ENCODE peak calls at places on chromosomes 12 and 14, in six cellular contexts. A is GM12892, P is H1, J is K562, D is GM12878, T is HepG2. N is an unnamed sample.

GRCh38 chr14:20631023-20631820 is 10.3 kb downstream of the OR6S1 start:
- DNase-seq in P (no peak), A (no peak), D (no peak), J (peak), T (peak), N (no peak)

GRCh38 chr14:105881021-105881930 is 354.9 kb downstream of the TMEM121 start:
- DNase-seq in T (no peak), D (no peak), P (no peak), A (no peak), J (no peak), N (no peak)

GRCh38 chr14:71555654-71556559 is 376.3 kb upstream of the RGS6 start:
- DNase-seq in D (peak), P (no peak), J (peak), A (peak), T (peak), N (no peak)

GRCh38 chr12:69653703-69654102 is 43.0 kb upstream of the LRRC10 start:
- DNase-seq in A (no peak), J (no peak), P (no peak), D (no peak), T (no peak), N (no peak)

GRCh38 chr14:104421892-104422291 is 157.7 kb upstream of the C14orf180 start:
- DNase-seq in P (no peak), A (no peak), J (no peak), D (no peak), T (no peak), N (no peak)

GRCh38 chr12:66044731-66045130 is 85.8 kb downstream of the LLPH start:
- DNase-seq in A (no peak), D (no peak), J (no peak), P (no peak), T (peak), N (no peak)

GRCh38 chr12:130677957-130678558 is 38.0 kb downstream of the RIMBP2 start:
- DNase-seq in A (no peak), T (no peak), P (no peak), D (no peak), J (no peak), N (no peak)

GRCh38 chr14:24372701-24373416 is 4.9 kb downstream of the NFATC4 start:
- DNase-seq in P (no peak), J (no peak), A (no peak), D (no peak), T (no peak), N (no peak)

GRCh38 chr14:67413806-67414769 is 2.1 kb upstream of the PLEK2 start:
- DNase-seq in A (no peak), D (no peak), P (peak), J (peak), T (peak), N (no peak)

GRCh38 chr12:131834798-131835615 is 6.8 kb downstream of the MMP17 start:
- DNase-seq in D (no peak), A (no peak), P (no peak), T (no peak), J (no peak), N (no peak)

GRCh38 chr14:26370118-26370517 is 227.7 kb downstream of the NOVA1 start:
- DNase-seq in P (no peak), A (no peak), D (no peak), J (no peak), T (no peak), N (no peak)

GRCh38 chr12:130744274-130744673 is 28.2 kb upstream of the RIMBP2 start:
- DNase-seq in P (no peak), D (no peak), J (no peak), A (no peak), T (no peak), N (no peak)

GRCh38 chr12:124928095-124928911 is 13.9 kb upstream of the UBC start:
- DNase-seq in T (no peak), A (no peak), J (no peak), D (no peak), P (no peak), N (no peak)

GRCh38 chr12:56724989-56725722 is at the start of gene NACA:
- DNase-seq in P (peak), A (peak), T (peak), D (peak), J (peak), N (peak)

GRCh38 chr12:59396519-59396918 is 199.3 kb upstream of the SLC16A7 start:
- DNase-seq in J (no peak), P (no peak), A (no peak), T (no peak), D (no peak), N (no peak)

GRCh38 chr14:76765461-76765931 is 4.2 kb downstream of the VASH1 start:
- DNase-seq in J (no peak), D (no peak), A (no peak), P (no peak), T (no peak), N (no peak)

GRCh38 chr14:56150645-56151345 is 32.6 kb downstream of the PELI2 start:
- DNase-seq in P (no peak), J (no peak), A (no peak), T (no peak), D (no peak), N (no peak)

GRCh38 chr14:47675489-47676300 is at the start of gene MDGA2:
- DNase-seq in P (peak), T (no peak), A (no peak), J (no peak), D (no peak), N (peak)

GRCh38 chr12:93223440-93224426 is 154.0 kb upstream of the NUDT4 start:
- DNase-seq in D (no peak), J (no peak), A (no peak), P (no peak), T (no peak), N (no peak)

GRCh38 chr14:95533391-95533821 is 1.4 kb upstream of the GLRX5 start:
- DNase-seq in T (peak), J (peak), A (no peak), P (no peak), D (no peak), N (no peak)

GRCh38 chr12:66048218-66048842 is 82.2 kb downstream of the LLPH start:
- DNase-seq in A (no peak), D (no peak), J (no peak), P (no peak), T (no peak), N (no peak)

GRCh38 chr14:22824711-22825359 is 4.9 kb upstream of the MRPL52 start:
- DNase-seq in T (peak), P (no peak), D (no peak), A (no peak), J (peak), N (no peak)
- TF ChIP-seq TAF1 in T (peak), P (no peak), D (no peak), A (no peak), J (no peak), N (no peak)

GRCh38 chr14:64688801-64689200 is 15.4 kb upstream of the PLEKHG3 start:
- DNase-seq in T (no peak), D (no peak), P (no peak), A (no peak), J (no peak), N (no peak)
- TF ChIP-seq POLR2A in T (no peak), D (no peak), P (no peak), A (no peak), J (no peak), N (no peak)

GRCh38 chr12:16346931-16347330 is 514 bp upstream of the MGST1 start:
- DNase-seq in P (no peak), T (peak), D (no peak), J (no peak), A (no peak), N (no peak)

GRCh38 chr12:16349132-16349463 is 1.7 kb downstream of the MGST1 start:
- DNase-seq in T (peak), P (no peak), J (peak), A (no peak), D (no peak), N (no peak)

GRCh38 chr12:16345105-16345504 is 2.3 kb upstream of the MGST1 start:
- DNase-seq in A (no peak), T (no peak), D (no peak), P (no peak), J (no peak), N (no peak)

GRCh38 chr12:16348435-16349131 is 1.1 kb downstream of the MGST1 start:
- DNase-seq in J (no peak), P (no peak), T (no peak), A (no peak), D (peak), N (no peak)

DNA sequence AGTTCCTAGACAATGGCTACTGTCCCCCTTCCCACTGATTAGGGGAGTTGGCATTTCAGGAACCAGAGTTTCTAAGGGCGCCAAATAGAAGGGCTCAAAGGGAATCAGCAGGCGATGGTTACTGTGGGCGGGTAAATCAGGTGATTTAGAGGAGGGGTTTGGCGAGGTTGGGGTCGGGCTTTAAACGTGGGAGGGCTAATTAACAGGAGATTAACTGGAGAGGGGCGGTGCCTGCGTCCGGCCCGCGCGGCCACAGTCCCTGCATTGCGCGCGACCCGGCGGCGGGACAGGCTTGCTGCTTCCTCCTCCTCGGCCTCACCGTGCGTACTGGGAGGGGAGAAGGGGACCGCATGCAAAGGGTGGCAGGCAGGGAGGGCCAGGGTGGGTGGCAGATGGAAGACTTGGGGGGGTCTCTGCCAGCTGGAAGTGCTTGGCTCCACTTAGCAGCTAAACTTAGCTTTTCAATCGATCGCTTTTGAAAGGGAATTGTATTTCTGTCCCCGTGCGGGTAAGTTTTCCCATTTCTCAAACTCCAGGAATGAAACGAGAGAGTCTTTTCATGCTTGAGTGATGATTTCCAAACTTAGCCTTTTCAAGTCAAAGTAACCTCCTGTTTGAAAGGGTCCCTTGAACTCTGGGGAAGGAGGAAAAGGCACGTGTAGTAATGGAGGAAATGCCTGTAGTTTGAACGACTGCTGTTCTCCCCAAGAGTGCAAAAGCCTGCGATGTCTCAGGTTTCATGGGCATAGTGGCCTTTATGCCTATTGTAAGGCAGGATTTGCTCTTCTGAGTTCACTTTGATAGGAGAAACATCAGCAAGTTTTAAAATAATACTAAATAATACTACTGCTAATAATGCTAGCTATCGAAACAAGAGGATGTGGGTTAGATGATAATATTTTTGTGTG is at the start of gene MGST1:
- DNase-seq in J (peak), A (no peak), T (peak), D (peak), P (peak), N (peak)
- TF ChIP-seq POLR2AphosphoS5 in J (no peak), A (no peak), T (peak), D (no peak), P (peak), N (peak)

GRCh38 chr12:120225200-120225558 is 24.3 kb upstream of the RPLP0 start:
- DNase-seq in T (no peak), P (no peak), J (no peak), D (no peak), A (no peak), N (no peak)

GRCh38 chr12:120227233-120228040 is 26.5 kb upstream of the RPLP0 start:
- DNase-seq in T (peak), D (no peak), P (no peak), J (no peak), A (no peak), N (no peak)

GRCh38 chr12:120228041-120228290 is 27.1 kb upstream of the RPLP0 start:
- DNase-seq in P (no peak), J (no peak), A (no peak), D (no peak), T (no peak), N (no peak)

GRCh38 chr12:120224304-120225199 is 23.6 kb upstream of the RPLP0 start:
- DNase-seq in P (no peak), D (no peak), A (no peak), J (no peak), T (no peak), N (peak)

GRCh38 chr12:120225852-120226640 is 25.1 kb upstream of the RPLP0 start:
- DNase-seq in P (no peak), T (no peak), D (no peak), J (peak), A (no peak), N (peak)
- TF ChIP-seq TAF1 in P (no peak), T (no peak), D (no peak), J (no peak), A (no peak), N (no peak)

N was measured in GM12891.